ENCODE peak calls at places on chromosomes 1 and 21, in seven cellular contexts. Y is AG10803, S is astrocyte, T is IMR-90, Z is dorsolateral prefrontal cortex, P is thoracic aorta, H is heart left ventricle. X is an unnamed sample.

GRCh38 chr1:234901491-234902049 is 227.1 kb downstream of the TOMM20 start:
- DNase-seq in Y (no peak), S (no peak), T (peak), Z (no peak), P (no peak), H (peak), X (no peak)

GRCh38 chr1:194069831-194070218 is 883.4 kb upstream of the B3GALT2 start:
- DNase-seq in Y (no peak), S (no peak), T (no peak), Z (no peak), P (no peak), H (no peak), X (no peak)

GRCh38 chr1:11960710-11961109 is 19.5 kb upstream of the MFN2 start:
- DNase-seq in Y (no peak), S (no peak), T (no peak), Z (no peak), P (no peak), H (no peak), X (no peak)

GRCh38 chr21:34197561-34197960 is 124.2 kb downstream of the MRPS6 start:
- DNase-seq in Y (no peak), S (no peak), T (no peak), Z (no peak), P (no peak), H (no peak), X (no peak)

GRCh38 chr1:39852214-39852791 is 31.0 kb downstream of the TRIT1 start:
- DNase-seq in Y (no peak), S (no peak), T (peak), Z (no peak), P (no peak), H (no peak), X (peak)

GRCh38 chr1:159828916-159829634 is 2.4 kb downstream of the SLAMF8 start:
- DNase-seq in Y (no peak), S (no peak), T (no peak), Z (no peak), P (no peak), H (peak), X (no peak)

GRCh38 chr1:209769171-209769904 is 13.5 kb downstream of the TRAF3IP3 start:
- DNase-seq in Y (peak), S (peak), T (peak), Z (no peak), P (peak), H (peak), X (peak)

GRCh38 chr1:112905420-112906154 is 50.4 kb downstream of the SLC16A1 start:
- DNase-seq in Y (no peak), S (no peak), T (no peak), Z (no peak), P (no peak), H (no peak), X (peak)

GRCh38 chr1:40848530-40849189 is 13.5 kb downstream of the CITED4 start:
- DNase-seq in Y (peak), S (peak), T (peak), Z (peak), P (no peak), H (peak), X (peak)

GRCh38 chr1:172895050-172895460 is 155.7 kb downstream of the TNFSF18 start:
- DNase-seq in Y (no peak), S (no peak), T (peak), Z (no peak), P (no peak), H (no peak), X (no peak)

GRCh38 chr21:29196021-29196663 is 65.7 kb downstream of the MAP3K7CL start:
- DNase-seq in Y (peak), S (peak), T (peak), Z (no peak), P (peak), H (no peak), X (peak)

GRCh38 chr1:83845437-83846071 is 153.4 kb downstream of the TTLL7 start:
- DNase-seq in Y (peak), S (no peak), T (no peak), Z (no peak), P (no peak), H (no peak), X (peak)

GRCh38 chr21:37459575-37459974 is 93.0 kb downstream of the DYRK1A start:
- DNase-seq in Y (peak), S (peak), T (peak), Z (no peak), P (no peak), H (no peak), X (no peak)

GRCh38 chr1:118184737-118185082 is 318 bp downstream of the SPAG17 start:
- DNase-seq in Y (no peak), S (peak), T (no peak), Z (no peak), P (no peak), H (no peak), X (peak)

GRCh38 chr21:41045534-41046268 is 122.3 kb upstream of the BACE2 start:
- DNase-seq in Y (no peak), S (no peak), T (no peak), Z (no peak), P (no peak), H (no peak), X (peak)

GRCh38 chr1:70311369-70311768 is 43.2 kb downstream of the ANKRD13C start:
- DNase-seq in Y (no peak), S (no peak), T (no peak), Z (no peak), P (no peak), H (no peak), X (no peak)

GRCh38 chr1:228977307-228977706 is 242.0 kb downstream of the RHOU start:
- DNase-seq in Y (no peak), S (no peak), T (no peak), Z (no peak), P (no peak), H (no peak), X (no peak)

GRCh38 chr1:214259353-214259982 is 21.5 kb upstream of the SMYD2 start:
- DNase-seq in Y (no peak), S (no peak), T (peak), Z (no peak), P (no peak), H (no peak), X (peak)

GRCh38 chr1:169899519-169900217 is 6.0 kb upstream of the SCYL3 start:
- DNase-seq in Y (no peak), S (no peak), T (no peak), Z (no peak), P (no peak), H (no peak), X (no peak)

GRCh38 chr1:204544321-204544720 is 28.1 kb downstream of the MDM4 start:
- DNase-seq in Y (peak), S (peak), T (peak), Z (no peak), P (no peak), H (no peak), X (peak)

GRCh38 chr1:234909851-234910250 is 218.8 kb downstream of the TOMM20 start:
- DNase-seq in Y (no peak), S (no peak), T (no peak), Z (no peak), P (no peak), H (peak), X (no peak)

DNA sequence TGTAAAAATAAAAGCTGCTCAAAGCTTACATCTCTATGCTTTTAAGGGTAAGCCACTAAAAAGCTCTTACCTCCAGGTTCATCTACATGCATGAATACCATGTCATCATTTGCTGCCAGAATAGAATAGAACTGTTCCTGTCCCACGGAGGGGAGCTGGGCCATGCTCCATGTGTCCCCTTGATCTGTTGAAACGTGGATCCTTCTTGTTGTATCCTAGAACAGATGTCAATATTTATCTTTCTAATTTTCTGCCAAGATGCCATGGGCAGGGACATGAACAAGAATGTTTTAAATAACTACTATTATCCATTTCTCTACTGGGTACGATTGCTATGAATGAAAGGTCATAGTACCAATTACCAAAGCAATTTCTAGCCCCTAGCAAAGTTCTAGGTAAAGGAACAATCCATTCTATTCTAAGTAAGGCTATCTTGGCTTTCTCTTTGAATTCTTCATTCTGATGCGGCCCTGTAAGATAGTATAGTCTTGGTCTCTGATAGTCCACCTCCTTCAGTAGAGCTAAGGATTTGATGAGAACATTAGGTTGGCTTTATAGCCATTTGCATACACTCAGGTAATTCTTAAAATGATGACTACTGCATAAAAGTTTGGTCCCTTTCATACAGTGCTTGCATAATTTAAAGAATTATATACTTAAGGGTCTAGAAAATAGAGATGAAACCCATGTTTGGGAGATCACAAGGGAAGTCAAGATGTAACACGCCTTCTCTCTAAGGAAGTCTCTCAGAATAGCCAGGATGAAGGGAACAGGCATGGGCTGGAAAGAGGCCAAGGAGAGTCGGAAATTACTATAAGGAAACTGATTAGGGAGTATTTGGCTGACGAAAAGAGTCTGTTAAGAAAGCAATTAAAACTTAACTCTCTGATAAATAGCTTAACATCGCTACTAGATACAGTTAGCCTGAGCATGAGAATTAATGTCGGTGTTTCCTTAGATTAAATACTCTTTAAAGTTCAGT is 35.4 kb upstream of the MYBPHL start:
- DNase-seq in Y (no peak), S (no peak), T (no peak), Z (no peak), P (no peak), H (no peak), X (peak)
- H3K4me3 ChIP-seq in Y (no peak), S (no peak), T (no peak), Z (no peak), P (no peak), H (no peak), X (no peak)

GRCh38 chr1:176102243-176102642 is 104.8 kb downstream of the COP1 start:
- DNase-seq in Y (peak), S (no peak), T (peak), Z (no peak), P (no peak), H (no peak), X (peak)
- TF ChIP-seq CTCF in Y (no peak), S (no peak), T (no peak), Z (no peak), P (no peak), H (no peak), X (no peak)

DNA sequence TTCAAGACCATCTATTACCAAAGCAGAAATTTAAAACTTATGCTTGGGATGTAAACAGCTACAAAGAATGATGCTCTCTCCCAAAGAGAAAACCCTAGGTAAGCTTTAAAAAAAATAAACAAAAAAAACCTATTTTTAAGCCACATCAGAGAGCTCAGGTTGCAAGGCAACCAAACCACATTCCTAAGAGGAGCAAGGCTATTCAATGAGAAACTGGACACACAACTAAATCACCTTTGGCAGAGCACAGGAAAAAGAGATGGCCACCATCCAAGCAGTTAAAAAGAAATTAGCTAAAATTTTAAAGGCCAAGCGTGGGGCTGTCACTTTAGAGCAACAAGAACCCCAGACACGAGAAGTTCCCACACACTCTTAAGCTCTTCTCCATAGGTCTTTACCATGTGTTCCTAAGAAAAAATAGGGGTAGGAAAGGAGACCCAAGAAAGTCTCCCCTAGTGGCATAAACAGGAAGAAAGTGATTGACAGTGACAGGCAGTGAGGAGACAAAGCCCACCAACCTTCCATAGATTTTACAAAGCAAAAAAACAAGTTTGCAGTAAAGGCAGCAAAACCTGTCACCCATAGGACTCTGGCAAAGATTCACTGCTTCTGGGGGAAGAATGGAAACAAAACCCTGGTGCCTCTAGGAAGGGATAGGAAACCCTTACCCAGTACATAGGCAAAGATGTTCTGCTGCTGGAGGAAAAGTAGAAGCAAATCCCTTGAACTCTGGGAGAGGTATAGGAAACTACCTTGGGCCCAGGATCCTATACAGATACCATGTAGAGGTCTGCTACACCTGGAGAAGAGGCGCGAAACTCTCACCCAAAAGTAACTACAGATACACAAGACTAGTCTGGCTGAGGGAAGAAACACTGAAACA is 68.5 kb downstream of the FOXJ3 start:
- DNase-seq in Y (no peak), S (peak), T (no peak), Z (no peak), P (no peak), H (no peak), X (peak)
- H3K4me3 ChIP-seq in Y (no peak), S (no peak), T (no peak), Z (no peak), P (no peak), H (no peak), X (no peak)

GRCh38 chr1:56577859-56578663 is 1.3 kb downstream of the PLPP3 start:
- DNase-seq in Y (peak), S (peak), T (peak), Z (peak), P (no peak), H (peak), X (peak)

GRCh38 chr1:56575865-56576264 is 3.5 kb downstream of the PLPP3 start:
- DNase-seq in Y (no peak), S (no peak), T (no peak), Z (no peak), P (no peak), H (no peak), X (no peak)

GRCh38 chr1:56578664-56578962 is 750 bp downstream of the PLPP3 start:
- DNase-seq in Y (no peak), S (no peak), T (no peak), Z (peak), P (no peak), H (no peak), X (no peak)

GRCh38 chr1:56578963-56579875 is at the start of gene PLPP3:
- DNase-seq in Y (peak), S (peak), T (peak), Z (peak), P (peak), H (peak), X (peak)

GRCh38 chr1:56576880-56577858 is 2.2 kb downstream of the PLPP3 start:
- DNase-seq in Y (peak), S (no peak), T (peak), Z (no peak), P (no peak), H (peak), X (peak)
- TF ChIP-seq CTCF in Y (peak), S (peak), T (peak), Z (peak), P (peak), H (peak), X (peak)

GRCh38 chr1:1120866-1121563 is 5.1 kb upstream of the C1orf159 start:
- DNase-seq in Y (no peak), S (no peak), T (no peak), Z (no peak), P (no peak), H (peak), X (no peak)

GRCh38 chr1:1122078-1122811 is 6.4 kb upstream of the C1orf159 start:
- DNase-seq in Y (peak), S (no peak), T (peak), Z (peak), P (peak), H (peak), X (peak)

GRCh38 chr1:1122981-1123480 is 7.1 kb upstream of the C1orf159 start:
- DNase-seq in Y (peak), S (no peak), T (no peak), Z (no peak), P (no peak), H (no peak), X (no peak)

GRCh38 chr1:1120096-1120495 is 4.2 kb upstream of the C1orf159 start:
- DNase-seq in Y (no peak), S (no peak), T (no peak), Z (no peak), P (no peak), H (peak), X (no peak)

GRCh38 chr1:1121611-1122077 is 5.8 kb upstream of the C1orf159 start:
- DNase-seq in Y (no peak), S (no peak), T (no peak), Z (no peak), P (no peak), H (no peak), X (no peak)
- H3K4me3 ChIP-seq in Y (peak), S (no peak), T (no peak), Z (no peak), P (peak), H (no peak), X (no peak)

GRCh38 chr1:78060857-78061563 is 15.2 kb downstream of the GIPC2 start:
- DNase-seq in Y (no peak), S (no peak), T (no peak), Z (no peak), P (no peak), H (no peak), X (peak)
- TF ChIP-seq CTCF in Y (no peak), S (peak), T (peak), Z (no peak), P (no peak), H (no peak), X (peak)

DNA sequence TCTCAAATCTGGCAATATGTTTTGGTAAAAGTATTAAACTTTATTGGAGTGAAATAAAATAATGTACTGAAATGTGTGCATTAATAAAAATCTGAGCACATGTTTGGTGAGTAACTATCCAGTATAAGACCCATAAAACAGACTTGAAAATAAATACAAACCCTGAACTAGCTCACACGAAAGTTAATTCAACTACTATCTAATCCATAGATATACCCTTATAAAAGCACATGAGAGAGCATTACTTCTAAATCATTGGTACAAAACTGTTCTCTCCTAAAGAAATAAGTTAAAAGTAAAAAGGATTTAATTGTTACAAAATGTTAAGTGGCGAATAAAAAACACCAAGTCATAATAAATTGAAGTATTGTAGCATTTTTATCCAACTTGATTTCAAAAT is 295.6 kb downstream of the PTPRC start:
- DNase-seq in Y (no peak), S (no peak), T (no peak), Z (no peak), P (no peak), H (no peak), X (no peak)
- H3K4me3 ChIP-seq in Y (peak), S (peak), T (peak), Z (peak), P (peak), H (peak), X (peak)

DNA sequence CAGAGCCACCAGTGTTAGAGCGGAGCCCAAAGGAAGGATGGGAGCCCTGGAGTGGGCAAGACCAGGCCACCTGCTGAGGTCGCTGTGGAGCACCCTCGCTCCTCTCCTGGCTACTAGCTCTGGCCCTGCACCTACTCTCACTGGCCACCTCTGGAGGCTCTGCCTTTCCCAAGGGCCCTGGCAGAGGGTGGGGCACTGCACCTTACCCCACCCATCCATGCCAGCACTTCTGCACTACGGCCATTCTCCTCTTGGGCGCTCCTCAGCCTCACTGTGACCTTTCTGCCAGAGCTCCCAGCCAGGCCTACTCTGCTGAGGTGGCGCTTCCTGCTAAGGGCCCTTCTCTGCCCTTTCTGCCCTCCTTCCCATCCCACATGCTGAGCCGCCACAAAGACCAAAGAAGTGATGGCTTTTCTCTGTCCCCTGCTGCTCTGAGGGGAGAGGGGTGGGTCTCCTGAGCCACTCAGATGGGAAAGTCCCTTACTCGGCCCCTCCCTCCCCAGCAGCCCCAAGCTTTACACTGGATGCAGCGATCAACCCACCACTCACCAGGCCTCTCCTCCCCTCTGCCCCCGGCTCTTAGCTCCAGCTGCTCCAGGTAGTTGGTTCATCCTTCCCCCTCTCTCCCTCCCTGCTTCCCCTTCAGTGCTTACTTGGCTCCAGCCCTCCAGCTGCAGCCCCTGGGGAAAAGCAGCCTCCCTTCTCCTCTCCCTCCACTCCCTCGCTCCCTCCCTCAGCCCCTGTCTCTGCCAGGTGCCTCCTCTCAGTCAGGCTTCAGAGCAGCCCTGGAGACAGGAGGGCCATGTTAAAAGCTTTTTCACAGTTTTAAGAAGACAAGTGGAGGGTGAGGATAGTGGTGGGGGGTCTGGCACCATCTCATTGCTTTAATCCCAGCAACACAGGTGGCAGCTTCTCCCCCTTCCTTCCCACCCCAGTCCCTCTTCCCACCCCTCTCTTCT is 14.8 kb upstream of the TMEM222 start:
- DNase-seq in Y (no peak), S (no peak), T (no peak), Z (no peak), P (no peak), H (no peak), X (no peak)
- TF ChIP-seq CTCF in Y (no peak), S (no peak), T (no peak), Z (no peak), P (no peak), H (no peak), X (no peak)